ENCODE peak calls at places on chromosomes 11 and 22, in seven cellular contexts. F, Z, M, H, W, S and A are unnamed samples.

GRCh38 chr11:10459029-10459970 is 4.2 kb downstream of the AMPD3 start:
- DNase-seq in F (peak; percentile 11), W (no peak), Z (peak; percentile 60), M (peak; percentile 35), H (no peak), S (no peak), A (no peak)

GRCh38 chr11:63939351-63939920 is 634 bp downstream of the NAA40 start:
- DNase-seq in Z (no peak), S (no peak), H (no peak), F (peak; percentile 51), M (peak; percentile 30), W (no peak), A (no peak)

GRCh38 chr22:49550766-49551362 is 276.8 kb downstream of the BRD1 start:
- DNase-seq in M (no peak), S (no peak), W (no peak), H (no peak), Z (peak; percentile 7), F (no peak), A (no peak)

GRCh38 chr11:66239998-66240780 is 28.2 kb upstream of the RAB1B start:
- DNase-seq in F (no peak), S (no peak), Z (no peak), H (no peak), W (no peak), M (no peak), A (no peak)

GRCh38 chr11:15901790-15902189 is 454.6 kb downstream of the SOX6 start:
- DNase-seq in Z (no peak), H (no peak), F (no peak), S (no peak), W (no peak), M (no peak), A (no peak)

GRCh38 chr11:2293396-2294339 is 8.1 kb downstream of the C11orf21 start:
- DNase-seq in Z (no peak), M (peak; percentile 14), S (no peak), W (no peak), H (peak; percentile 35), F (no peak), A (no peak)

GRCh38 chr11:134170909-134171281 is 52.9 kb downstream of the NCAPD3 start:
- DNase-seq in Z (no peak), S (no peak), H (no peak), W (no peak), F (peak; percentile 40), M (no peak), A (no peak)

GRCh38 chr11:76313913-76314740 is 66.8 kb downstream of the THAP12 start:
- DNase-seq in Z (no peak), S (no peak), H (no peak), W (no peak), F (peak; percentile 39), M (no peak), A (no peak)

GRCh38 chr22:36398602-36399472 is 11.1 kb upstream of the MYH9 start:
- DNase-seq in W (no peak), F (peak; percentile 72), S (no peak), Z (no peak), H (no peak), M (no peak), A (peak; percentile 58)

GRCh38 chr11:61730222-61730994 is 22.0 kb upstream of the MYRF start:
- DNase-seq in H (no peak), W (peak; percentile 87), M (no peak), Z (no peak), F (no peak), S (no peak), A (peak; percentile 96)

GRCh38 chr11:67649634-67650540 is 643 bp downstream of the ACY3 start:
- DNase-seq in F (no peak), Z (no peak), W (no peak), S (no peak), H (no peak), M (no peak), A (no peak)

GRCh38 chr11:109789911-109790310 is 303.3 kb upstream of the ZC3H12C start:
- DNase-seq in F (no peak), Z (no peak), S (no peak), M (no peak), W (no peak), H (no peak), A (no peak)

GRCh38 chr11:3807856-3808845 is at the start of gene PGAP2:
- DNase-seq in S (no peak), F (peak; percentile 55), W (peak; percentile 61), Z (peak; percentile 65), H (peak; percentile 72), M (peak; percentile 71), A (peak; percentile 66)

GRCh38 chr22:39435616-39436015 is 21.2 kb upstream of the MGAT3 start:
- DNase-seq in M (no peak), W (no peak), H (no peak), Z (no peak), S (no peak), F (no peak), A (no peak)

GRCh38 chr22:35678836-35679235 is 30.6 kb downstream of the APOL6 start:
- DNase-seq in H (no peak), W (no peak), F (no peak), Z (no peak), M (no peak), S (no peak), A (no peak)

GRCh38 chr11:1943576-1943975 is 3.6 kb upstream of the MRPL23 start:
- DNase-seq in H (peak; percentile 31), F (no peak), S (no peak), Z (no peak), M (no peak), W (no peak), A (no peak)

GRCh38 chr11:65224939-65225283 is 36.9 kb upstream of the POLA2 start:
- DNase-seq in Z (no peak), M (peak; percentile 27), W (peak; percentile 36), H (no peak), F (peak; percentile 72), S (no peak), A (peak; percentile 57)

GRCh38 chr11:65227879-65228278 is 33.9 kb upstream of the POLA2 start:
- DNase-seq in H (no peak), F (no peak), W (no peak), M (no peak), S (no peak), Z (no peak), A (no peak)

GRCh38 chr11:65223031-65223430 is 38.7 kb upstream of the POLA2 start:
- DNase-seq in F (no peak), M (no peak), Z (no peak), W (no peak), H (no peak), S (no peak), A (no peak)

GRCh38 chr11:65226103-65226442 is 35.7 kb upstream of the POLA2 start:
- DNase-seq in Z (no peak), F (no peak), M (no peak), H (no peak), S (no peak), W (no peak), A (no peak)

GRCh38 chr11:65225284-65226102 is 36.3 kb upstream of the POLA2 start:
- DNase-seq in F (peak; percentile 74), H (peak; percentile 76), W (no peak), Z (peak; percentile 63), M (peak; percentile 67), S (no peak), A (peak; percentile 77)
- H3K27ac ChIP-seq in F (no peak overlapping the region), H (peak overlapping the region; percentile 75), W (peak overlapping the region; percentile 56), Z (no peak overlapping the region), M (no peak overlapping the region), S (peak overlapping the region; percentile 63), A (peak overlapping the region; percentile 90)

DNA sequence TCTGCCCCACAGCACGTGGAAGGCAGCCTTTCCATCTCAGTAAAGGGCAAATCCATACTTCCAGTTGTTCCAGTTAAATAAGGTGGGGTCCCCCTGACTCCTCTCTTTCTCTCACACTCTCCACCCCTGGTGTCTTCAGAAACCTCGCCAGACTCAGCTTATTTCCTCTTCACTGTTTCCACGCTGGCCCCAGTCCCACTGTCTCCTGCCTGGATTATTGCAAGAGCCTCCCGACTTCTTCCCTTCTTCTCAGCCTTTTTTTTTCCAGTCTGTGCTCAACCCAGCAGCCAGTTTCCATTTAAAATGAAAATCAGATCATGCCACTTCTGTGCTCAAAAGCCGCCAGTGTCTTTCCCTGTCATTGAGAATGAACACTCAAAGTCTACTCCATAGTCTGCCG is 131.4 kb downstream of the PKNOX2 start:
- DNase-seq in H (no peak), Z (no peak), F (peak; percentile 53), S (no peak), W (no peak), M (peak; percentile 52), A (no peak)
- TF ChIP-seq CTCF in H (no peak), Z (no peak), F (no peak), S (no peak), W (no peak), M (no peak), A (no peak)

DNA sequence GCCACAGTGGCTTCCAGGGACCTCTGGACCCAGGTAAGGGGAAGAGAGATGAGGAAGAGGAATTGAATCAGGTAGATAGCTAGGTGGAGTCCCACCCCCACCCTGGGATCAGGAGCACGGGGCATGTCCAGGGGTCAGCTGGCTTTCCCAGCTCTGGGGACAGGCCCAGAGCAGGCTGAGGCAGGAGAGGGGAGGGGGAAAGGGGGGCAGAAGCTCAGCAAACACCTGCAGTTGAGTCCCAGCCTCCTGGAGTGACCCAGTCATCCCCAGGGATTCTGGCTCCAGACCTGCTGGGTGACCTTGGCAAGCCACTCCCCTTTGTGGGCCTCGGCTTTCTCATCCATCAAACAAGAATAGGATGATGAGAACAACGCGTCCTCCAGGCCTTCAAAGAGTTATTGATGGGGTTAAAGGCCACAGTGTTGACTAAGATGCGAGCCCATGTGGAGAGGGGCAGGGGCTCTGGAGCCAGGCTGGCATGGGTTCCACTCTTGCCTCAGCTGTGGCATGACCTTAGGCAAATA is 16.0 kb downstream of the STARD10 start:
- DNase-seq in M (no peak), W (no peak), F (no peak), Z (no peak), S (no peak), H (peak; percentile 97), A (no peak)
- H3K27ac ChIP-seq in M (no peak overlapping the region), W (no peak overlapping the region), F (no peak overlapping the region), Z (no peak overlapping the region), S (peak overlapping the region; percentile 13), H (peak overlapping the region; percentile 62), A (no peak overlapping the region)

GRCh38 chr11:119205574-119206511 is at the start of gene CBL:
- DNase-seq in Z (peak; percentile 99), M (peak; percentile 97), S (no peak), W (peak; percentile 78), H (peak; percentile 96), F (peak; percentile 92), A (peak; percentile 95)
- TF ChIP-seq CTCF in Z (peak; percentile 80), M (peak; percentile 93), S (peak; percentile 65), W (peak; percentile 88), H (peak; percentile 87), F (peak; percentile 84), A (peak; percentile 92)

DNA sequence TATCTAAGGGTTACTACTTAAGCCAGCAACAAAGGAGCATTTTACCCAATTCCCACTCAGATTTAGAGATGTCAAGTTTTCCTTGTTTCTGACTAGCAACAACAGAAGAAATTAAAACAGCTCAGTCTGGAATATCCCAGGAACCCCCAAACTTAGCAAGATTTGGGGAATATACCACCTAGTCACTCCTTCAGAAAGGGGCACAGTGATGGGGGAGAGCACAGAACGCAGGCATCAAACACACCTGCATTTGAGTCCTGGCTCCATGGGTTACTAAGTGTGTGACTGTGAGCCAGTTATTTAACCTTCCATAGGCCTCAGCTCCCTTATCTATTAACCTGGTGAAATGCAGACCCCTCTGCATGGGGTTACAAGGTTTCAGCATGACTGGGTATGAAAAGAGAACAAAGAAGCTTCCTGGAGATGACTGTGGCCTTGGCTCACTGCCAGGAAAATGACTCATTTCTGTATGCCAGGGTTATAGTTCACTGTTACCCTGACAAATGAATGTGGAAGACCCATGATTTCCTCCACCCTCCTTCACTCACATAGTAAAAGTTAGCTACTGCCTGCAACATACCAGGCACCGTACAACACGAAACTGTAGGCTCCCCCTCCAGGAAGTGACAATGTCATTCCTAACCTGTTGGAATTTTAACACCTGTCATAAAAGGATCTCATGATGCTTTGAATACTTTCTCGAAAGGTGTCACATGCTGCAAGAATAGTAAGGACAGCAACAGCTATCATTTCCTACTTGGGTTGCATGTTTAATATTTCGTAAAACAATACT is 79.6 kb downstream of the ME3 start:
- DNase-seq in Z (peak; percentile 60), F (peak; percentile 86), W (peak; percentile 87), S (no peak), H (no peak), M (peak; percentile 68), A (peak; percentile 87)
- H3K27ac ChIP-seq in Z (no peak overlapping the region), F (no peak overlapping the region), W (peak overlapping the region; percentile 34), S (no peak overlapping the region), H (no peak overlapping the region), M (no peak overlapping the region), A (no peak overlapping the region)